ENCODE peak calls at places on chromosomes 4 and X, in six cellular contexts. G, S, R, A, B and Q are unnamed samples.

GRCh38 chrX:118971552-118971951 is 2.9 kb upstream of the LONRF3 start:
- DNase-seq in G (no peak), S (no peak), R (no peak), A (no peak), B (peak), Q (no peak)

GRCh38 chr4:122960298-122960985 is 38.0 kb upstream of the NUDT6 start:
- DNase-seq in G (no peak), S (no peak), R (no peak), A (no peak), B (no peak), Q (no peak)

GRCh38 chrX:30190426-30190825 is 24.9 kb upstream of the MAGEB2 start:
- DNase-seq in G (no peak), S (no peak), R (no peak), A (no peak), B (no peak), Q (no peak)

GRCh38 chr4:6991771-6992557 is 51.2 kb upstream of the TADA2B start:
- DNase-seq in G (no peak), S (no peak), R (no peak), A (no peak), B (no peak), Q (no peak)

GRCh38 chr4:3801521-3801920 is 35.3 kb downstream of the ADRA2C start:
- DNase-seq in G (peak), S (no peak), R (no peak), A (no peak), B (no peak), Q (no peak)

GRCh38 chr4:118307619-118308018 is 45.2 kb downstream of the PRSS12 start:
- DNase-seq in G (no peak), S (no peak), R (no peak), A (no peak), B (no peak), Q (no peak)

GRCh38 chr4:108072300-108072699 is 82.6 kb downstream of the HADH start:
- DNase-seq in G (peak), S (peak), R (peak), A (no peak), B (no peak), Q (peak)

GRCh38 chr4:78569291-78569821 is 17.8 kb downstream of the ANXA3 start:
- DNase-seq in G (no peak), S (no peak), R (no peak), A (peak), B (no peak), Q (no peak)

GRCh38 chrX:133699023-133699728 is 283.9 kb upstream of the GPC4 start:
- DNase-seq in G (no peak), S (no peak), R (no peak), A (no peak), B (no peak), Q (no peak)

GRCh38 chr4:38368612-38369011 is 295.4 kb upstream of the KLF3 start:
- DNase-seq in G (no peak), S (no peak), R (no peak), A (no peak), B (no peak), Q (no peak)

GRCh38 chr4:24611575-24611974 is 27.2 kb upstream of the DHX15 start:
- DNase-seq in G (no peak), S (no peak), R (no peak), A (no peak), B (no peak), Q (no peak)

GRCh38 chr4:101366331-101366730 is 19.0 kb upstream of the PPP3CA start:
- DNase-seq in G (no peak), S (no peak), R (no peak), A (no peak), B (no peak), Q (no peak)

GRCh38 chr4:1569461-1570151 is 114.5 kb downstream of the FAM53A start:
- DNase-seq in G (peak), S (no peak), R (no peak), A (no peak), B (no peak), Q (no peak)

GRCh38 chrX:39452404-39452803 is 645.4 kb downstream of the BCOR start:
- DNase-seq in G (no peak), S (no peak), R (no peak), A (no peak), B (no peak), Q (no peak)

GRCh38 chr4:152805071-152805650 is 25.4 kb downstream of the ARFIP1 start:
- DNase-seq in G (no peak), S (no peak), R (no peak), A (no peak), B (no peak), Q (no peak)